ENCODE peak calls at places on chromosome 14, in four cellular contexts. One of them, this sample, is unnamed.

GRCh38 chr14:33294419-33294818 is 355.7 kb downstream of the NPAS3 start:
- DNase-seq in astrocyte: no peak
- DNase-seq in PC-3: no peak
- DNase-seq in lung: no peak
- DNase-seq in this sample: no peak

GRCh38 chr14:38221077-38221476 is 13.4 kb downstream of the SSTR1 start:
- DNase-seq in astrocyte: no peak
- DNase-seq in PC-3: no peak
- DNase-seq in lung: no peak
- DNase-seq in this sample: no peak

GRCh38 chr14:95695913-95696312 is 9.7 kb downstream of the TCL1B start:
- DNase-seq in astrocyte: no peak
- DNase-seq in PC-3: no peak
- DNase-seq in lung: no peak
- DNase-seq in this sample: no peak

GRCh38 chr14:20262642-20263128 is 23.6 kb downstream of the OR11H4 start:
- DNase-seq in astrocyte: peak; percentile 0
- DNase-seq in PC-3: peak; percentile 93
- DNase-seq in lung: no peak
- DNase-seq in this sample: no peak

GRCh38 chr14:72291908-72292688 is 359.9 kb downstream of the RGS6 start:
- DNase-seq in astrocyte: peak; percentile 3
- DNase-seq in PC-3: peak; percentile 85
- DNase-seq in lung: no peak
- DNase-seq in this sample: peak; percentile 30

GRCh38 chr14:24982472-24983155 is 67.3 kb downstream of the STXBP6 start:
- DNase-seq in astrocyte: peak; percentile 87
- DNase-seq in PC-3: peak; percentile 37
- DNase-seq in lung: no peak
- DNase-seq in this sample: peak; percentile 35

GRCh38 chr14:88737245-88737644 is 55.5 kb downstream of the EML5 start:
- DNase-seq in astrocyte: no peak
- DNase-seq in PC-3: no peak
- DNase-seq in lung: no peak
- DNase-seq in this sample: no peak

GRCh38 chr14:59055439-59056045 is 132.9 kb upstream of the DAAM1 start:
- DNase-seq in astrocyte: peak; percentile 23
- DNase-seq in PC-3: peak; percentile 92
- DNase-seq in lung: peak; percentile 33
- DNase-seq in this sample: peak; percentile 44

GRCh38 chr14:72665259-72665658 is 228.6 kb downstream of the DPF3 start:
- DNase-seq in astrocyte: peak; percentile 100
- DNase-seq in PC-3: peak; percentile 99
- DNase-seq in lung: no peak
- DNase-seq in this sample: peak; percentile 89

GRCh38 chr14:105938959-105939358 is 412.6 kb downstream of the TMEM121 start:
- DNase-seq in astrocyte: no peak
- DNase-seq in PC-3: no peak
- DNase-seq in lung: no peak
- DNase-seq in this sample: no peak

GRCh38 chr14:105938055-105938863 is 411.9 kb downstream of the TMEM121 start:
- DNase-seq in astrocyte: no peak
- DNase-seq in PC-3: no peak
- DNase-seq in lung: peak; percentile 25
- DNase-seq in this sample: no peak

GRCh38 chr14:105939810-105940508 is 413.6 kb downstream of the TMEM121 start:
- DNase-seq in astrocyte: no peak
- DNase-seq in PC-3: no peak
- DNase-seq in lung: peak; percentile 19
- DNase-seq in this sample: no peak

GRCh38 chr14:105935384-105935783 is 409.0 kb downstream of the TMEM121 start:
- DNase-seq in astrocyte: no peak
- DNase-seq in PC-3: no peak
- DNase-seq in lung: no peak
- DNase-seq in this sample: no peak

DNA sequence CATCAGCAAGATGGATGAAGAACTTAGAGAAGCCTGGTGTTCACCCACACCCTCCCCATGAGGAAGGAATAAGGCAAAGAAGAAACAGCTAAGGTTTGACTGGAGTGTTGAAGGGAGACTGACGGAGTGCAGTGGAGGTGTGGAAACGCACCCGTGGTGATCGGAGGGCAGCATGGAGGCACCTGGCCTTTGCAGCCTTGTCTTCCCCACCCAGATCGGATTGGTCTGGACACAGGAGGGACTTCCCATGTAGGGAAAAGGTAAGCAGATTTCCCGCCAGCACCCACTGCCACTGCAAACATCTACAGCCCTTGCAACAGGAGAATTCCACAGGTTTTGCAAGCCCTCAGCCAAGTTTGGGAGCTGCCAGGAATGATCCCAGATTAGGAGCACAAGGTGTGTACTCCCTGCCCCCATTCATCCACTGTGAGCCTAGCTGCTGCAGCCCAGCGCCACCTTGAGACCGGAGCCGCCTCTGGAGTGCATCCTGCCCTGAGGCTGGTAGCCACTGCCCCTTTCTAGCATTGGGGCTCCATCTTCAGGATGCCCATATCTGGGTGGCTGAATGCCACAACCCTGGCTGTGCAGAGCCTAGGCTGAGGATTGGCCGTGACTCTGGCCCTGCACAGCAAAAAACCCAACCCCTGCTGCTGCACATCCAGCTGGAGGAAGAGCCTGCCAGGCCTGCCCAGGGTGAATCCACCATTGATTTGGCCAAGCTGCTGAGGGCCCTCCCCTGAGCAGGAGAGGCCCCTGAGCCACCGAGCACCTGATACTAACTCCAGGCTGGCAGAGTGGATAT is 411.1 kb downstream of the TMEM121 start:
- DNase-seq in astrocyte: no peak
- DNase-seq in PC-3: no peak
- DNase-seq in lung: peak; percentile 16
- DNase-seq in this sample: peak; percentile 19
- H3K9me3 ChIP-seq in astrocyte: peaks cover 20% of the 10 kb centered on the region
- H3K9me3 ChIP-seq in PC-3: peaks cover 10% of the 10 kb centered on the region
- H3K9me3 ChIP-seq in lung: peaks cover 31% of the 10 kb centered on the region
- H3K9me3 ChIP-seq in this sample: peaks cover 48% of the 10 kb centered on the region

GRCh38 chr14:90475298-90475697 is 78.5 kb downstream of the CALM1 start:
- DNase-seq in astrocyte: no peak
- DNase-seq in PC-3: no peak
- DNase-seq in lung: no peak
- DNase-seq in this sample: no peak
- H3K9me3 ChIP-seq in astrocyte: peaks cover 3% of the 10 kb centered on the region
- H3K9me3 ChIP-seq in PC-3: peaks cover 5% of the 10 kb centered on the region
- H3K9me3 ChIP-seq in lung: no peaks in the 10 kb centered on the region
- H3K9me3 ChIP-seq in this sample: no peaks in the 10 kb centered on the region

GRCh38 chr14:104224516-104225281 is 86.3 kb downstream of the KIF26A start:
- DNase-seq in astrocyte: no peak
- DNase-seq in PC-3: no peak
- DNase-seq in lung: no peak
- DNase-seq in this sample: no peak

GRCh38 chr14:104223810-104224515 is 85.6 kb downstream of the KIF26A start:
- DNase-seq in astrocyte: no peak
- DNase-seq in PC-3: no peak
- DNase-seq in lung: no peak
- DNase-seq in this sample: no peak

GRCh38 chr14:104222396-104223036 is 84.1 kb downstream of the KIF26A start:
- DNase-seq in astrocyte: no peak
- DNase-seq in PC-3: no peak
- DNase-seq in lung: no peak
- DNase-seq in this sample: no peak

GRCh38 chr14:104221636-104222375 is 83.4 kb downstream of the KIF26A start:
- DNase-seq in astrocyte: no peak
- DNase-seq in PC-3: no peak
- DNase-seq in lung: no peak
- DNase-seq in this sample: no peak

GRCh38 chr14:104223101-104223809 is 84.9 kb downstream of the KIF26A start:
- DNase-seq in astrocyte: no peak
- DNase-seq in PC-3: no peak
- DNase-seq in lung: no peak
- DNase-seq in this sample: no peak
- H3K9me3 ChIP-seq in astrocyte: peaks cover 2% of the 10 kb centered on the region
- H3K9me3 ChIP-seq in PC-3: no peaks in the 10 kb centered on the region
- H3K9me3 ChIP-seq in lung: peaks cover 8% of the 10 kb centered on the region
- H3K9me3 ChIP-seq in this sample: peaks cover 5% of the 10 kb centered on the region

DNA sequence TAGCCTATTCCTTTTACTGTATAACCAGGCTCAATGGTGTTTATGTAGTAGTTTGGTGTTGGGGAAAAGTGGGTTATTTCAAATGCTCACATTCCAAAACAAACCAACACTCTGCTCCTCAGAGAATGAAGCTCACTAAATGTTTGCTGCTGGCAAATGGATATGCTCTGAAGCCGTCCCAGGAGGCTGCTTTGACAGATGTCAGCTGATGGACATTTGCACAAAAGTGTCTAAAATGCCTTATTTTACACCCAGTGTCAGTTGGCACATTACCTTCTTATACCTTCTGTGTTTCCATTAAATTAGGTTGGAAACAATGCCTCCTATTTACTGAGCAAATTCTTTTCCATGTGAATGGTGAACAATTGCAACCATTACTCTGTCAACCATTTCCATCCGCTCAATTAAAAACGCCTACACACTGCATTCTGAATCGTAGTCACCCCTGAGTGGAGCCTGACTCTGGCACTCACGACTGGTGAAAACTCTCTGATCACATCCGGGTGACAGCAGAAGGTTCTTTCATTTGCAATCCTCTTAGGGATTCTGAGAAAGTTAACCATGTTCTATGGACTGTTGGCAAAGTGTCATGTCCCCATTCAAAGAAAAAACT is 1679.8 kb upstream of the FLRT2 start:
- DNase-seq in astrocyte: no peak
- DNase-seq in PC-3: no peak
- DNase-seq in lung: no peak
- DNase-seq in this sample: no peak
- H3K9me3 ChIP-seq in astrocyte: no peaks in the 10 kb centered on the region
- H3K9me3 ChIP-seq in PC-3: peaks cover 9% of the 10 kb centered on the region
- H3K9me3 ChIP-seq in lung: no peaks in the 10 kb centered on the region
- H3K9me3 ChIP-seq in this sample: no peaks in the 10 kb centered on the region

DNA sequence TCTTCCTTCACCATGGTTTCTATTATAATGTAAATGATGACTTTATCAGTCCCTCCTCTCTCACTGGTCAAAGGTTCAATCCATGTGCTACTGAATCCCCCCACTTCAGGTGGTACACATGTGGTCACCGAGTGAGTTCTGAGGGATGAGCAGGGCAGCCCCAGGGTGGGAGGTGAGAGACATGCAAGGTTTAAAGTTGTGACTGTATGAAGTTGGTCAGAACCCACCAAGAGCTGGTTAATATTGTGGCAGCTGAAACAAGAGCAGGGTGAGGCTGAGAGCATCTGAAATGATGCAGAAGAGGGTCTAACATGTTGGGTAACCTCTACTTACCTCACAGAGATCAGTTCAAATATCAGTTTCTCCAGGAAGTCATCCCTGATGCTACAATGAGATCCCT is 444.7 kb upstream of the FBXO33 start:
- DNase-seq in astrocyte: no peak
- DNase-seq in PC-3: no peak
- DNase-seq in lung: no peak
- DNase-seq in this sample: no peak
- H3K9me3 ChIP-seq in astrocyte: no peaks in the 10 kb centered on the region
- H3K9me3 ChIP-seq in PC-3: no peaks in the 10 kb centered on the region
- H3K9me3 ChIP-seq in lung: no peaks in the 10 kb centered on the region
- H3K9me3 ChIP-seq in this sample: no peaks in the 10 kb centered on the region

DNA sequence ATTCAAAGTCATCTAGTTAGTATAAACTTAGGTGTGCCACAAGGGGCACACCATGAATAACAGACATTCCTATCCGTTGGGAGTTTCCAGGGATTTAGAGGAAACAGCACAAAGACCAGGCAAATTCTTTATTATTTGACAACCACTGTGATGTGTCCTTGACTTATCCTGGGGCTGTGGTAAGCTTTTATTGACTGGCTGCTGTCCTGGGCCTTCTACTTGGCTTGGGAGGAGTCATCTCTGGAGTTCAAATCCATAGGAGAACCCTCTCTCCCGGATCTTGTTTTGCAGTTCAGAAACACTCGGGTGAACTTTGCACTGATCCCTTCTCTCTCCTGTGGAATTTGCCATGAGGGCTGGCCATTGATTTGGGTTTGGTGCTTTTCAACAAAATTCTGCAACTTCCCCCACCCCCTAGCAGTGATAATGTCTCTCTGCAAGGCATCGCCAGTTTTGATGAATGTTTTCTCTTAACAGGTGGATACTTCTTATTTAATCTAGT is 136.3 kb downstream of the ADCK1 start:
- DNase-seq in astrocyte: no peak
- DNase-seq in PC-3: no peak
- DNase-seq in lung: no peak
- DNase-seq in this sample: no peak
- H3K9me3 ChIP-seq in astrocyte: peaks cover 3% of the 10 kb centered on the region
- H3K9me3 ChIP-seq in PC-3: no peaks in the 10 kb centered on the region
- H3K9me3 ChIP-seq in lung: peaks cover 17% of the 10 kb centered on the region
- H3K9me3 ChIP-seq in this sample: peaks cover 13% of the 10 kb centered on the region